ENCODE peak calls at places on chromosomes 5 and 9, in ten cellular contexts. N is uterus; Y is ovary; V is CD4-positive, CD25-positive, alpha-beta regulatory T cell; P is transverse colon; L is CD4-positive, alpha-beta memory T cell; Z is lower lobe of right lung; W is mesenchymal stem cell; O is right cardiac atrium; C is Peyer's patch. F is an unnamed sample.

GRCh38 chr9:127572961-127573727 is 38.9 kb upstream of the STXBP1 start:
- DNase-seq in O (no peak), W (peak), Y (no peak), V (no peak), L (no peak), P (no peak), N (no peak), C (no peak), Z (no peak), F (no peak)

GRCh38 chr9:134203224-134203623 is 38.9 kb upstream of the RNU6ATAC start:
- DNase-seq in C (no peak), P (no peak), Z (no peak), L (no peak), O (no peak), W (no peak), N (no peak), Y (no peak), V (no peak), F (no peak)

GRCh38 chr5:61283480-61283879 is 48.6 kb upstream of the ZSWIM6 start:
- DNase-seq in O (no peak), L (no peak), W (no peak), Y (no peak), Z (no peak), P (no peak), N (no peak), C (no peak), V (no peak), F (no peak)

GRCh38 chr9:2343756-2344155 is 277.8 kb upstream of the VLDLR start:
- DNase-seq in Y (no peak), L (no peak), P (no peak), W (no peak), O (no peak), Z (no peak), N (no peak), V (no peak), C (no peak), F (no peak)

GRCh38 chr9:1759901-1760300 is 255.2 kb upstream of the SMARCA2 start:
- DNase-seq in P (no peak), Y (no peak), N (no peak), Z (no peak), O (no peak), C (no peak), W (no peak), V (no peak), L (no peak), F (no peak)

GRCh38 chr9:134641173-134641985 is at the start of gene COL5A1:
- DNase-seq in V (peak), N (peak), P (peak), W (peak), Y (peak), O (peak), C (peak), L (peak), Z (peak), F (peak)

GRCh38 chr5:84260140-84260539 is 124.5 kb downstream of the EDIL3 start:
- DNase-seq in N (no peak), Y (no peak), P (no peak), V (no peak), O (no peak), Z (no peak), L (no peak), C (no peak), W (no peak), F (no peak)

GRCh38 chr5:14250094-14250777 is 107.1 kb downstream of the TRIO start:
- DNase-seq in C (no peak), W (peak), P (peak), L (no peak), N (peak), O (peak), Z (peak), Y (peak), V (no peak), F (no peak)

GRCh38 chr5:116494784-116495480 is 79.7 kb downstream of the SEMA6A start:
- DNase-seq in V (no peak), L (no peak), N (no peak), P (no peak), O (no peak), W (no peak), Z (no peak), Y (no peak), C (no peak), F (no peak)

GRCh38 chr5:142181547-142182191 is 73.1 kb downstream of the NDFIP1 start:
- DNase-seq in W (no peak), Z (no peak), N (no peak), P (no peak), V (no peak), L (no peak), O (no peak), C (no peak), Y (no peak), F (no peak)

GRCh38 chr5:142181096-142181495 is 72.5 kb downstream of the NDFIP1 start:
- DNase-seq in Y (no peak), W (no peak), Z (no peak), V (no peak), P (peak), O (no peak), C (peak), N (no peak), L (no peak), F (no peak)

GRCh38 chr5:142179776-142180387 is 71.3 kb downstream of the NDFIP1 start:
- DNase-seq in Y (no peak), P (peak), Z (no peak), N (no peak), O (no peak), W (no peak), C (peak), V (no peak), L (no peak), F (no peak)

GRCh38 chr5:142176255-142176654 is 67.7 kb downstream of the NDFIP1 start:
- DNase-seq in V (no peak), P (no peak), Z (no peak), O (no peak), N (no peak), Y (no peak), C (no peak), L (no peak), W (no peak), F (no peak)

GRCh38 chr5:142178651-142179050 is 70.1 kb downstream of the NDFIP1 start:
- DNase-seq in W (no peak), V (no peak), P (no peak), N (no peak), O (no peak), C (no peak), Z (no peak), L (no peak), Y (no peak), F (no peak)
- H3K4me3 ChIP-seq in W (no peak), V (no peak), P (no peak), N (no peak), O (no peak), C (no peak), Z (no peak), L (no peak), Y (no peak), F (no peak)

GRCh38 chr9:35708146-35708545 is 18.4 kb upstream of the TPM2 start:
- DNase-seq in P (no peak), O (peak), V (no peak), C (peak), L (no peak), Z (no peak), W (no peak), Y (no peak), N (no peak), F (no peak)
- H3K27ac ChIP-seq in P (no peak), O (no peak), V (no peak), C (no peak), L (no peak), Z (no peak), W (no peak), Y (no peak), N (no peak), F (no peak)

GRCh38 chr5:127941646-127942045 is 141.9 kb upstream of the SLC12A2 start:
- DNase-seq in Z (no peak), O (no peak), C (peak), V (no peak), Y (no peak), W (peak), P (peak), N (no peak), L (no peak), F (no peak)
- H3K4me3 ChIP-seq in Z (peak), O (no peak), C (peak), V (no peak), Y (no peak), W (no peak), P (peak), N (no peak), L (no peak), F (no peak)

DNA sequence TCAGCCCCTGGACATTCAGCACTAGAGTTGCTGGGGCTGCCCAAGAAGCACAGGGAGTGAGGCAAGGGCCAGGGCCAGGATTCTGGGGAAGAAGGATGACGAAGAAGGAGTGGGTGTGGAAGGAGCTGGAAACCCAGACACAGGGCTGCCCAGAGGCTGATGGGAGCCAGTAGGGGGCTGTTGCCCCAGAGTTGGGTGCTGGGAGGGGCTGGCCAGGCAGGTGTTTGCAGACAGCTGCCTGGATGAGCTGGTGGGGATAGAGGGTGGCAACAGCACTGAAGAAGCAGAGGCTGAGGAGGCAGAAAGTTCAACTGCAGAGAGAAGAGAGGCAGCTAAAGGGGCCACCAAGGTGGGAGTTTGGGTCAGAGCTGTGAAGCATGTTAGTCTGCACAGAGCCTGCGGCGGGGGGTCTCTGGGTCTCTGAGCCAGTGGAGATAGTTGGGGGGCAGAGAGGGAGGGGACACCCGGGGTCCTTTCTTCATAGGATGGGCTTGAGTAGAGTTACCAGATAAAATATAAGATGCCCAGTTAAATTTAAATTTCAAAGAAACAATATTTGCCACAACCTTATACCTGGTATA is 2.5 kb upstream of the AQP7 start:
- DNase-seq in L (no peak), Z (no peak), Y (no peak), P (no peak), C (no peak), N (no peak), O (peak), V (no peak), W (no peak), F (no peak)
- H3K27ac ChIP-seq in L (no peak), Z (no peak), Y (no peak), P (no peak), C (no peak), N (no peak), O (peak), V (no peak), W (no peak), F (no peak)

GRCh38 chr5:126419102-126419501 is 4.1 kb upstream of the GRAMD2B start:
- DNase-seq in V (no peak), P (no peak), Z (no peak), C (no peak), N (no peak), O (no peak), Y (no peak), W (no peak), L (no peak), F (no peak)

GRCh38 chr5:126428421-126428820 is 5.2 kb downstream of the GRAMD2B start:
- DNase-seq in L (no peak), W (no peak), C (no peak), Y (no peak), O (no peak), Z (no peak), N (no peak), P (no peak), V (no peak), F (no peak)

DNA sequence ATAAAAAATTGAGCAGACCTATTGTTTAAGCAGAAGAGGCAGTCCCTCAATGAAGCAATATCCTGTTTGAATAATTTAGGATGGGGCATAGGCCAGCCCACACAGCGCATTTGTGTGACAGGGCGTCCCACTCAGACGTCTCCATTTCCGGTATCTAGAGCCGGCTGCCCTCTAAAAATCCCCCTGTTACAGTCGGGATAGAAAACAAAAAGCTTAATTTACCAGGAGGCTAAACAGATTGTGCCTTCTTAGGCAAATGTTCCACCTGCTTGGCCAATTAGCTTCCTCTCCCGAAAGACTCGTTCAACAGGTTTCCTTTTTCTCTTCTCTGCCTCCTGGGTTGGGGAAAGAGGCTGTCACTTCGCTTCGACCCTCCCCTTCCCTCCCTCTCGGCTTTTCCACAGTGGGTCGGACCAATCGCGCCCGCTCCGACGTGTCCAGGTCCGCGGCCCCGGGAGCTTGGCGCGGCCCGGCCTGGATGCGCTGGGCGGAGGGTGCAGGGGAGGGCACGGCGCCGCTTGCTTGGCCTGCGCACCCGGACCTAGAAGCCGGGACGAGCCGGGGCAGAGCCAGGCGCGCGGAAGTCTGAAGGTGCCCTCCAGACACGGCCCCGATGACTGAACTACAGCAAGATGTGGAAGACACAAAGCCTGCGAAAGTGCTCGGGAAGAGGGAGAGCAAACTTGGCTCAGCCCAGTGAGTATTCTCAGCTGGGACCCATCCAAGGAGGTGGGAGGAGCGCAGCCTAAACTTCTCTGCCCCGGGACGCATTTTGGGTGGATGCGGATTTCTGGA is at the start of gene GRAMD2B:
- DNase-seq in W (peak), L (peak), Z (peak), C (peak), V (peak), Y (peak), O (peak), P (peak), N (peak), F (peak)
- H3K4me3 ChIP-seq in W (peak), L (peak), Z (peak), C (peak), V (peak), Y (peak), O (peak), P (peak), N (peak), F (peak)

GRCh38 chr5:115191439-115192031 is 21.8 kb upstream of the TRIM36 start:
- DNase-seq in O (no peak), L (no peak), P (no peak), Z (no peak), Y (no peak), W (no peak), V (no peak), C (no peak), N (no peak), F (no peak)

GRCh38 chr5:115192098-115192497 is 22.4 kb upstream of the TRIM36 start:
- DNase-seq in C (no peak), L (no peak), W (no peak), Y (no peak), Z (no peak), O (no peak), V (no peak), P (peak), N (no peak), F (no peak)

GRCh38 chr5:115196161-115196560 is 26.5 kb upstream of the TRIM36 start:
- DNase-seq in L (no peak), V (no peak), N (no peak), Z (no peak), O (no peak), Y (no peak), P (no peak), W (no peak), C (no peak), F (no peak)

GRCh38 chr5:115193295-115193694 is 23.6 kb upstream of the TRIM36 start:
- DNase-seq in W (no peak), L (no peak), O (no peak), V (no peak), P (no peak), C (no peak), Z (no peak), N (no peak), Y (no peak), F (no peak)

GRCh38 chr5:115194671-115195070 is 25.0 kb upstream of the TRIM36 start:
- DNase-seq in C (no peak), N (no peak), O (no peak), Z (no peak), Y (no peak), W (no peak), P (peak), L (no peak), V (no peak), F (no peak)
- H3K27ac ChIP-seq in C (no peak), N (no peak), O (no peak), Z (no peak), Y (no peak), W (no peak), P (peak), L (no peak), V (no peak), F (no peak)

GRCh38 chr9:131402738-131403492 is 9.0 kb downstream of the PRRC2B start:
- DNase-seq in O (peak), W (peak), L (no peak), C (peak), N (peak), P (peak), V (no peak), Z (peak), Y (peak), F (no peak)
- H3K4me3 ChIP-seq in O (peak), W (no peak), L (no peak), C (peak), N (no peak), P (no peak), V (peak), Z (peak), Y (no peak), F (no peak)